ENCODE peak calls at places on chromosomes 5 and 9, in four cellular contexts. G is psoas muscle, U is T-helper 9 cell, A is left ventricle myocardium inferior. Y is an unnamed sample.

GRCh38 chr5:171337207-171337562 is 28.1 kb downstream of the TLX3 start:
- DNase-seq in G (no peak), U (no peak), A (no peak), Y (no peak)

GRCh38 chr9:106862115-106862945 is 636 bp upstream of the ZNF462 start:
- DNase-seq in G (no peak), U (no peak), A (no peak), Y (no peak)

GRCh38 chr5:180970336-180970735 is 18.3 kb upstream of the BTNL3 start:
- DNase-seq in G (no peak), U (no peak), A (no peak), Y (no peak)

GRCh38 chr5:138649775-138650174 is 74.6 kb upstream of the HSPA9 start:
- DNase-seq in G (no peak), U (no peak), A (no peak), Y (no peak)

GRCh38 chr9:22214021-22214420 is 204.9 kb upstream of the CDKN2B start:
- DNase-seq in G (no peak), U (no peak), A (no peak), Y (peak)

GRCh38 chr9:6133346-6134063 is 82.1 kb upstream of the IL33 start:
- DNase-seq in G (no peak), U (no peak), A (no peak), Y (peak)

GRCh38 chr5:177454397-177455035 is 7.9 kb downstream of the PRR7 start:
- DNase-seq in G (peak), U (peak), A (peak), Y (peak)

GRCh38 chr5:67248703-67249589 is 52.3 kb upstream of the CD180 start:
- DNase-seq in G (no peak), U (no peak), A (no peak), Y (no peak)

GRCh38 chr5:109141499-109142200 is 268.1 kb downstream of the PJA2 start:
- DNase-seq in G (no peak), U (no peak), A (no peak), Y (peak)

GRCh38 chr9:135413461-135413860 is 66.1 kb upstream of the PPP1R26 start:
- DNase-seq in G (no peak), U (no peak), A (no peak), Y (no peak)

GRCh38 chr5:98968056-98968564 is 39.3 kb upstream of the CHD1 start:
- DNase-seq in G (no peak), U (no peak), A (no peak), Y (no peak)

GRCh38 chr9:78288214-78288892 is 8.6 kb upstream of the PSAT1 start:
- DNase-seq in G (no peak), U (no peak), A (no peak), Y (no peak)

GRCh38 chr5:76714771-76715483 is 999 bp upstream of the F2R start:
- DNase-seq in G (peak), U (no peak), A (peak), Y (no peak)

GRCh38 chr5:137263319-137263718 is 235.8 kb downstream of the SPOCK1 start:
- DNase-seq in G (no peak), U (no peak), A (no peak), Y (no peak)

GRCh38 chr5:518721-519120 is 5.5 kb downstream of the SLC9A3 start:
- DNase-seq in G (no peak), U (no peak), A (no peak), Y (no peak)

GRCh38 chr5:177495243-177496060 is 2.0 kb downstream of the PDLIM7 start:
- DNase-seq in G (peak), U (no peak), A (peak), Y (peak)

GRCh38 chr9:135588886-135589595 is 27.5 kb downstream of the PAEP start:
- DNase-seq in G (no peak), U (no peak), A (no peak), Y (no peak)

GRCh38 chr5:126027652-126028051 is 395.6 kb upstream of the GRAMD2B start:
- DNase-seq in G (no peak), U (no peak), A (no peak), Y (no peak)

GRCh38 chr5:113166710-113167366 is 190.2 kb downstream of the DCP2 start:
- DNase-seq in G (no peak), U (no peak), A (no peak), Y (peak)

GRCh38 chr5:94884294-94884693 is 265.8 kb downstream of the SLF1 start:
- DNase-seq in G (no peak), U (no peak), A (no peak), Y (no peak)

GRCh38 chr9:112028242-112029221 is 131.9 kb downstream of the UGCG start:
- DNase-seq in G (no peak), U (no peak), A (no peak), Y (no peak)

GRCh38 chr5:1078206-1078605 is 33.7 kb downstream of the SLC12A7 start:
- DNase-seq in G (no peak), U (no peak), A (no peak), Y (no peak)

GRCh38 chr9:130693426-130694191 is at the start of gene EXOSC2:
- DNase-seq in G (peak), U (peak), A (peak), Y (peak)

GRCh38 chr9:23849379-23849778 is 23.3 kb upstream of the ELAVL2 start:
- DNase-seq in G (no peak), U (no peak), A (no peak), Y (no peak)

GRCh38 chr5:163434410-163434866 is 3.0 kb upstream of the CCNG1 start:
- DNase-seq in G (no peak), U (no peak), A (no peak), Y (peak)

GRCh38 chr5:135008556-135008955 is 25.5 kb downstream of the PITX1 start:
- DNase-seq in G (no peak), U (no peak), A (no peak), Y (no peak)

GRCh38 chr5:66542728-66543127 is 53.5 kb upstream of the MAST4 start:
- DNase-seq in G (no peak), U (no peak), A (no peak), Y (no peak)

GRCh38 chr5:11385901-11386293 is 518.3 kb downstream of the CTNND2 start:
- DNase-seq in G (no peak), U (no peak), A (no peak), Y (no peak)

GRCh38 chr5:43245724-43246385 is 53.8 kb downstream of the NIM1K start:
- DNase-seq in G (no peak), U (no peak), A (no peak), Y (no peak)

GRCh38 chr9:4927043-4927471 is 58.0 kb upstream of the JAK2 start:
- DNase-seq in G (no peak), U (no peak), A (no peak), Y (no peak)

GRCh38 chr9:123382659-123383511 is 26.9 kb downstream of the CRB2 start:
- DNase-seq in G (no peak), U (no peak), A (no peak), Y (no peak)

GRCh38 chr5:168123853-168124528 is 167.5 kb upstream of the WWC1 start:
- DNase-seq in G (no peak), U (no peak), A (no peak), Y (no peak)

GRCh38 chr5:61230492-61230891 is 68.2 kb upstream of the SMIM15 start:
- DNase-seq in G (no peak), U (no peak), A (no peak), Y (no peak)

Y was measured in HT1080.